ENCODE peak calls at places on chromosomes 3 and 15, in five cellular contexts. C, F, H, D and P are unnamed samples.

GRCh38 chr3:165185707-165186327 is 10.4 kb downstream of the SLITRK3 start:
- DNase-seq in C (peak; percentile 75), F (peak; percentile 67), H (peak; percentile 58), D (peak; percentile 72), P (peak; percentile 52)

GRCh38 chr3:196227629-196228493 is 11.5 kb downstream of the SLC51A start:
- DNase-seq in C (peak; percentile 18), F (no peak), H (no peak), D (no peak), P (no peak)

GRCh38 chr3:197023998-197024651 is 5.5 kb downstream of the MELTF start:
- DNase-seq in C (no peak), F (no peak), H (peak; percentile 33), D (no peak), P (no peak)

GRCh38 chr15:93378547-93378946 is 289.5 kb upstream of the RGMA start:
- DNase-seq in C (no peak), F (no peak), H (no peak), D (no peak), P (no peak)

GRCh38 chr3:175059788-175060187 is 200.7 kb downstream of the NAALADL2 start:
- DNase-seq in C (no peak), F (no peak), H (no peak), D (no peak), P (no peak)

GRCh38 chr3:65039754-65040210 is 352.0 kb upstream of the ADAMTS9 start:
- DNase-seq in C (peak; percentile 72), F (no peak), H (no peak), D (no peak), P (no peak)

GRCh38 chr3:141191097-141191749 is 40.4 kb upstream of the PXYLP1 start:
- DNase-seq in C (no peak), F (no peak), H (no peak), D (peak; percentile 15), P (peak; percentile 6)

GRCh38 chr3:155556531-155556930 is 188.3 kb downstream of the PLCH1 start:
- DNase-seq in C (no peak), F (no peak), H (no peak), D (no peak), P (no peak)

GRCh38 chr15:60228096-60228495 is 169.7 kb downstream of the ANXA2 start:
- DNase-seq in C (no peak), F (no peak), H (no peak), D (no peak), P (no peak)

GRCh38 chr3:127389913-127390312 is 102.1 kb upstream of the PRR20G start:
- DNase-seq in C (no peak), F (no peak), H (no peak), D (no peak), P (no peak)

GRCh38 chr15:101022876-101023275 is 103.7 kb downstream of the LRRK1 start:
- DNase-seq in C (no peak), F (no peak), H (peak; percentile 2), D (no peak), P (no peak)

GRCh38 chr3:81744366-81744765 is 17.1 kb downstream of the GBE1 start:
- DNase-seq in C (peak; percentile 80), F (no peak), H (no peak), D (peak; percentile 90), P (peak; percentile 95)

GRCh38 chr3:186381424-186382216 is 19.6 kb upstream of the DGKG start:
- DNase-seq in C (no peak), F (no peak), H (no peak), D (no peak), P (no peak)

GRCh38 chr3:184981071-184981470 is 169.1 kb downstream of the VPS8 start:
- DNase-seq in C (no peak), F (no peak), H (no peak), D (no peak), P (no peak)

GRCh38 chr15:91887321-91887720 is 33.8 kb downstream of the SLCO3A1 start:
- DNase-seq in C (no peak), F (no peak), H (no peak), D (no peak), P (no peak)

GRCh38 chr3:24263069-24263668 is 231.5 kb downstream of the THRB start:
- DNase-seq in C (no peak), F (no peak), H (no peak), D (no peak), P (no peak)

GRCh38 chr3:46463120-46463867 is 1.4 kb downstream of the LTF start:
- DNase-seq in C (no peak), F (no peak), H (peak; percentile 15), D (no peak), P (no peak)
- H3K18ac ChIP-seq in C (no peak overlapping the region), F (no peak overlapping the region), H (no peak overlapping the region), D (no peak overlapping the region), P (no peak overlapping the region)

GRCh38 chr3:13016083-13016725 is 57.0 kb downstream of the IQSEC1 start:
- DNase-seq in C (no peak), F (no peak), H (no peak), D (no peak), P (no peak)
- H3K18ac ChIP-seq in C (no peak overlapping the region), F (peak overlapping the region; percentile 33), H (no peak overlapping the region), D (no peak overlapping the region), P (no peak overlapping the region)

GRCh38 chr3:30426319-30426993 is 179.9 kb upstream of the TGFBR2 start:
- DNase-seq in C (peak; percentile 22), F (no peak), H (no peak), D (no peak), P (peak; percentile 61)
- H3K18ac ChIP-seq in C (no peak overlapping the region), F (no peak overlapping the region), H (no peak overlapping the region), D (no peak overlapping the region), P (no peak overlapping the region)

DNA sequence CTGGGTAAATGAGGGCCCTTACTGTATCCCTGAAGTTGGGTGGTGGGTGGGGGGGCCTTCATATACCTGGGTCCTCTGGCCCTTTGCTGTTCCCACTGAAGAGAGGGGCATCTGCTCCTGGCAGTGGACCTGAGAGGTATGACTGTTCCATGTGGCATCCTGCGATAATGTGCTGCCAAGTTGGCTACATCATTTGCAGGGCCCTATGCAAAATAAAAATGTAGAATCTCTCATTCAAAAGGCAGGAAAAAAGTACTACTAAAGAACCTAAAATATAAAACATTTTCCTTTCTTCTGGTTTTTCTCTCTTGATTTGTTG is 49.2 kb upstream of the RYK start:
- DNase-seq in C (no peak), F (no peak), H (no peak), D (no peak), P (no peak)
- H3K18ac ChIP-seq in C (no peak overlapping the region), F (no peak overlapping the region), H (no peak overlapping the region), D (no peak overlapping the region), P (no peak overlapping the region)

GRCh38 chr3:49273825-49274532 is 3.1 kb downstream of the C3orf62 start:
- DNase-seq in C (no peak), F (no peak), H (no peak), D (no peak), P (no peak)

GRCh38 chr3:49278548-49278947 is 1.5 kb upstream of the C3orf62 start:
- DNase-seq in C (peak; percentile 41), F (no peak), H (no peak), D (no peak), P (no peak)

GRCh38 chr3:49277357-49277723 is 308 bp upstream of the C3orf62 start:
- DNase-seq in C (no peak), F (no peak), H (no peak), D (no peak), P (no peak)

GRCh38 chr3:49279376-49279775 is 2.3 kb upstream of the C3orf62 start:
- DNase-seq in C (no peak), F (no peak), H (no peak), D (no peak), P (peak; percentile 23)

GRCh38 chr3:49276475-49277356 is at the start of gene C3orf62:
- DNase-seq in C (peak; percentile 64), F (no peak), H (peak; percentile 91), D (peak; percentile 65), P (peak; percentile 73)
- H3K18ac ChIP-seq in C (no peak within 1 kb of the TSS), F (peak within 1 kb of the TSS; percentile 44), H (peak within 1 kb of the TSS; percentile 53), D (no peak within 1 kb of the TSS), P (peak within 1 kb of the TSS; percentile 59)

DNA sequence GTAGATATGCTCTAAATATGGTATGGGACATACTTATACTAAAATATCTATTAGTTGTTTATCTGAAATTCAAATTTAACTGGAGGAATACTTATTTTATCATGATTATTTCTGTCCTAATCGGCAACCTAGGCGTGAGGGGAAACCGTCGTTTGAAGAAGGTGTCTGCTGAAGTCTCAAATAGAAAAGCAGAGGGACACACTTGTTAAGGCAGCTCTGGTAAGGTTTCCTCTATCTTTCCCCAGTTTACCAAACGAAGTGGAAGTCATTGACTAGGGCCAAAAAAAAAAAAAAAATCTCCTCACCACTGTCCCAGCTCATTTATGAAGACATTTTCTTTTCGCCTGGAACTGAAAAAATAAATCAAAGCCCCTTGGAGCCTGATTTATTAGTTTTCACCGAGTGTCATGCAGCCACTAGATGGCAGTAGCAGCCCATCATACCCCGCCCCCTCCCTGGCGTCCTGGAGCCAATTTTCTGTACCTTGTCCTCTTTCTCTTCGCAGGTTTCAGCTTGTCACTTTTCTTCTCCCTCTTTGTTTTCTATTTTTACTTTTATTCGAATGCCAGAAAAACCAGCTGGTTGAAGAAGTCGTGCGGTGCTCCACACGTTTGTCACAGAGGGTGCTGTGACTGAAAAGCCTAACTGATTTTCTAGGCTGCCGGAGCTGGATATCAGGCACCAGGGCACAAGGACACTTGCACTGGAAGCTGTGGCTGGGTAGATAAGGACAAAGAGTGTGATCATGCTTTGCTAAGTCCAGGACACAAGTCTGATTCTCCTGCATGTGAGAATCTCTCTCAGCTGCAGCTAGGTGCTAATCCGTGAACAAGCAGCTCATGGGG is 238.7 kb downstream of the ZPLD1 start:
- DNase-seq in C (peak; percentile 89), F (peak; percentile 79), H (peak; percentile 70), D (peak; percentile 62), P (peak; percentile 21)
- H3K18ac ChIP-seq in C (no peak overlapping the region), F (no peak overlapping the region), H (no peak overlapping the region), D (no peak overlapping the region), P (no peak overlapping the region)